ENCODE peak calls at places on chromosomes 16 and 17, in five cellular contexts. I is CD8-positive, alpha-beta memory T cell; P is LoVo; Y is GOT3; E is omental fat pad. T is an unnamed sample.

GRCh38 chr17:32777436-32777835 is 99.5 kb downstream of the MYO1D start:
- DNase-seq in P (no peak), E (no peak), Y (no peak), I (no peak), T (no peak)

GRCh38 chr16:183005-183404 is 2.7 kb downstream of the HBQ1 start:
- DNase-seq in I (no peak), E (no peak), Y (no peak), P (no peak), T (no peak)

GRCh38 chr17:81487487-81488275 is 24.9 kb downstream of the ACTG1 start:
- DNase-seq in Y (no peak), E (no peak), I (peak), P (peak), T (peak)

GRCh38 chr16:3065742-3066439 is 451 bp downstream of the IL32 start:
- DNase-seq in I (no peak), P (no peak), E (no peak), Y (no peak), T (no peak)

GRCh38 chr16:78695371-78695770 is 595.9 kb downstream of the WWOX start:
- DNase-seq in Y (no peak), E (no peak), I (no peak), P (no peak), T (no peak)

GRCh38 chr16:87581867-87582220 is 20.5 kb upstream of the JPH3 start:
- DNase-seq in I (no peak), P (peak), Y (peak), E (peak), T (peak)

GRCh38 chr16:89374393-89374948 is 115.9 kb downstream of the ANKRD11 start:
- DNase-seq in P (no peak), I (no peak), E (no peak), Y (no peak), T (no peak)

GRCh38 chr16:54277845-54278703 is 8.5 kb downstream of the IRX3 start:
- DNase-seq in I (no peak), P (no peak), E (no peak), Y (no peak), T (no peak)

GRCh38 chr17:41547921-41548843 is 20.1 kb upstream of the KRT19 start:
- DNase-seq in P (peak), I (peak), Y (peak), E (peak), T (peak)

GRCh38 chr17:21539146-21539545 is 153.2 kb upstream of the KCNJ18 start:
- DNase-seq in E (no peak), P (peak), Y (no peak), I (no peak), T (peak)

GRCh38 chr16:49594706-49595534 is 221.3 kb downstream of the C16orf78 start:
- DNase-seq in E (no peak), Y (no peak), P (no peak), I (no peak), T (no peak)

GRCh38 chr16:74455213-74455612 is 33.9 kb upstream of the CLEC18B start:
- DNase-seq in Y (no peak), E (no peak), I (no peak), P (no peak), T (no peak)

GRCh38 chr17:19005789-19006430 is 1.3 kb upstream of the FAM83G start:
- DNase-seq in Y (no peak), E (no peak), I (no peak), P (no peak), T (no peak)

GRCh38 chr17:68360198-68360597 is 68.9 kb downstream of the ARSG start:
- DNase-seq in P (no peak), E (no peak), Y (no peak), I (no peak), T (no peak)

GRCh38 chr16:64133396-64133795 is 988.5 kb downstream of the CDH11 start:
- DNase-seq in I (no peak), P (no peak), Y (no peak), E (no peak), T (no peak)

GRCh38 chr17:17540278-17540906 is 44.2 kb upstream of the RASD1 start:
- DNase-seq in Y (no peak), E (no peak), P (no peak), I (no peak), T (no peak)

GRCh38 chr16:16992986-16993783 is 477.6 kb downstream of the XYLT1 start:
- DNase-seq in P (no peak), I (no peak), E (no peak), Y (no peak), T (no peak)

GRCh38 chr17:16491131-16491702 is 776 bp downstream of the LRRC75A start:
- DNase-seq in I (peak), P (peak), E (no peak), Y (no peak), T (no peak)

GRCh38 chr17:28364665-28365363 is at the start of gene SEBOX:
- DNase-seq in P (no peak), Y (no peak), I (no peak), E (no peak), T (no peak)

GRCh38 chr16:31331141-31331764 is 23.7 kb upstream of the ITGAX start:
- DNase-seq in E (no peak), P (no peak), I (peak), Y (no peak), T (no peak)

GRCh38 chr17:1107777-1108559 is 71.8 kb downstream of the ABR start:
- DNase-seq in P (no peak), I (peak), Y (no peak), E (no peak), T (peak)

T was measured in HT-29.